ENCODE peak calls at places on chromosomes 16 and 17, in nine cellular contexts. L is GOT3; I is endothelial cell of umbilical vein; D is activated T-helper 9 cell treated with anti-CD3 and anti-CD28 coated beads, Interleukin-2, amount 50 U/mL, for 16 hours; S is HTR-8/SVneo; K is AG08396; M is NCI-H1930; C is anterior cingulate cortex; G is globus pallidus. B is an unnamed sample.

GRCh38 chr16:3266873-3267537 is 10.6 kb upstream of the MEFV start:
- DNase-seq in I (peak; percentile 48), G (peak; percentile 32), C (no peak), D (no peak), M (peak; percentile 36), L (no peak), K (peak; percentile 71), S (peak; percentile 36), B (peak; percentile 54)

GRCh38 chr17:20706752-20707372 is 127.3 kb downstream of the CDRT15L2 start:
- DNase-seq in K (peak; percentile 2), L (no peak), D (no peak), I (no peak), S (peak; percentile 12), C (no peak), G (no peak), M (no peak), B (no peak)

GRCh38 chr17:72413077-72414031 is 292.5 kb downstream of the SOX9 start:
- DNase-seq in G (no peak), D (no peak), C (no peak), M (no peak), L (no peak), I (no peak), S (no peak), K (no peak), B (no peak)

GRCh38 chr17:11539637-11540036 is 58.6 kb upstream of the DNAH9 start:
- DNase-seq in I (no peak), D (no peak), G (no peak), S (no peak), L (no peak), K (no peak), C (no peak), M (no peak), B (no peak)

GRCh38 chr16:89422527-89422904 is 67.8 kb downstream of the ANKRD11 start:
- DNase-seq in S (no peak), G (no peak), C (no peak), M (no peak), D (peak; percentile 30), I (peak; percentile 75), K (peak; percentile 61), L (no peak), B (peak; percentile 71)

GRCh38 chr16:51408357-51408756 is 257.3 kb upstream of the SALL1 start:
- DNase-seq in D (no peak), M (no peak), L (no peak), K (no peak), I (peak; percentile 3), C (no peak), G (no peak), S (no peak), B (no peak)

GRCh38 chr17:37107406-37108083 is 158.8 kb downstream of the AATF start:
- DNase-seq in M (no peak), C (peak; percentile 52), L (no peak), I (no peak), S (no peak), G (peak; percentile 66), D (no peak), K (peak; percentile 23), B (no peak)

GRCh38 chr16:48041861-48042435 is 113.8 kb downstream of the ABCC12 start:
- DNase-seq in M (no peak), I (no peak), K (no peak), D (no peak), C (no peak), L (no peak), S (no peak), G (no peak), B (no peak)